ENCODE peak calls at places on chromosomes 2 and 18, in five cellular contexts. P, F, V, S and D are unnamed samples.

GRCh38 chr2:1538663-1539062 is 125.4 kb downstream of the TPO start:
- DNase-seq in S (peak), F (no peak), P (no peak), V (no peak), D (peak)

GRCh38 chr2:6679481-6679880 is 186.2 kb downstream of the CMPK2 start:
- DNase-seq in P (no peak), V (no peak), F (no peak), S (peak), D (no peak)

GRCh38 chr18:41372266-41372665 is 582.8 kb upstream of the PIK3C3 start:
- DNase-seq in S (no peak), P (no peak), F (no peak), V (no peak), D (no peak)

GRCh38 chr2:214103199-214104001 is 307.5 kb upstream of the VWC2L start:
- DNase-seq in S (no peak), F (no peak), V (no peak), P (no peak), D (no peak)

GRCh38 chr2:218659258-218659987 is at the start of the genes BCS1L and ZNF142:
- DNase-seq in F (peak), V (peak), S (peak), P (peak), D (peak)

GRCh38 chr2:168401771-168402170 is 54.3 kb upstream of the CERS6 start:
- DNase-seq in F (no peak), S (no peak), V (no peak), P (no peak), D (no peak)

GRCh38 chr2:221943078-221943810 is 355.6 kb downstream of the PAX3 start:
- DNase-seq in P (no peak), S (no peak), V (peak), F (peak), D (no peak)

GRCh38 chr18:35236964-35237363 is 3.9 kb upstream of the ZNF397 start:
- DNase-seq in V (no peak), S (no peak), F (no peak), P (no peak), D (no peak)

GRCh38 chr18:69400976-69401474 is 337 bp downstream of the DOK6 start:
- DNase-seq in S (peak), V (no peak), P (no peak), F (no peak), D (peak)

GRCh38 chr18:69400253-69400975 is at the start of gene DOK6:
- DNase-seq in S (peak), P (no peak), V (peak), F (no peak), D (peak)

GRCh38 chr18:69401475-69402218 is 959 bp downstream of the DOK6 start:
- DNase-seq in V (no peak), S (peak), F (no peak), P (no peak), D (peak)

GRCh38 chr18:69399253-69399652 is 1.4 kb upstream of the DOK6 start:
- DNase-seq in F (no peak), S (peak), P (no peak), V (no peak), D (no peak)

GRCh38 chr18:69402219-69402989 is 1.7 kb downstream of the DOK6 start:
- DNase-seq in S (peak), V (no peak), F (no peak), P (no peak), D (no peak)
- H3K4me3 ChIP-seq in S (peak), V (peak), F (peak), P (no peak), D (peak)

GRCh38 chr18:57353940-57354461 is 1.6 kb downstream of the ST8SIA3 start:
- DNase-seq in S (peak), P (no peak), F (no peak), V (no peak), D (peak)

GRCh38 chr18:57347784-57348183 is 4.6 kb upstream of the ST8SIA3 start:
- DNase-seq in P (no peak), S (no peak), F (no peak), V (no peak), D (no peak)

GRCh38 chr18:57352271-57352701 is at the start of gene ST8SIA3:
- DNase-seq in V (no peak), F (no peak), P (no peak), S (peak), D (peak)

GRCh38 chr18:57352761-57353136 is 392 bp downstream of the ST8SIA3 start:
- DNase-seq in V (no peak), S (peak), F (no peak), P (no peak), D (peak)

GRCh38 chr18:57353137-57353939 is 981 bp downstream of the ST8SIA3 start:
- DNase-seq in V (no peak), F (no peak), S (peak), P (no peak), D (peak)
- H3K4me3 ChIP-seq in V (no peak), F (no peak), S (peak), P (no peak), D (peak)

GRCh38 chr2:76080154-76080553 is 369.4 kb upstream of the GCFC2 start:
- DNase-seq in F (no peak), P (no peak), V (no peak), S (peak), D (peak)
- H3K4me3 ChIP-seq in F (no peak), P (no peak), V (no peak), S (no peak), D (no peak)

GRCh38 chr18:2954869-2955645 is 57.9 kb downstream of the LPIN2 start:
- DNase-seq in V (no peak), P (no peak), F (no peak), S (no peak), D (no peak)

GRCh38 chr18:2953935-2954641 is 58.9 kb downstream of the LPIN2 start:
- DNase-seq in V (no peak), P (no peak), S (no peak), F (no peak), D (no peak)

GRCh38 chr18:2955966-2956521 is 56.9 kb downstream of the LPIN2 start:
- DNase-seq in P (no peak), F (no peak), V (no peak), S (no peak), D (no peak)

GRCh38 chr18:2948038-2948437 is 64.9 kb downstream of the LPIN2 start:
- DNase-seq in V (no peak), S (peak), P (no peak), F (peak), D (no peak)

DNA sequence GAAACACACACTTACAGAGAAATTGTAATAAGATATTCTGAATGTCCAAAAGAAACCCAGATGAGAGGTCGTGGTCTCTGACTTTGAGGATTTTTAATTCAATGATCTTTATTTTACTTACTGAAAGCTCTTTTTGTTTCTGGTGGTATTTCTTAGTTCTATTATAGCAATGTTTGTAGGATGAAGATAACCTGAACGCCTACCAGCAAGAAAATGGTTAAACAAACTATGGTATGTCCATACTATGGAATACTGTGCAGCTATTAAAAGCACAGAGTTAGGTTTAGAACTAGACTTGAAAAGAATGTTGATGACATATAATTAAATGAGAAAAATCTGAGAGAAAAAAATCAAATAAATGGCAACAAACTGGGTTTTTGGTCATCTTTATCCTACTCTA is 60.3 kb downstream of the LPIN2 start:
- DNase-seq in F (no peak), V (no peak), S (no peak), P (no peak), D (no peak)
- H3K4me3 ChIP-seq in F (no peak), V (no peak), S (no peak), P (no peak), D (no peak)

GRCh38 chr2:29420484-29420883 is 305.3 kb downstream of the CLIP4 start:
- DNase-seq in V (no peak), F (no peak), P (no peak), S (no peak), D (no peak)

GRCh38 chr2:29420999-29421856 is 306.0 kb downstream of the CLIP4 start:
- DNase-seq in F (no peak), V (no peak), P (no peak), S (no peak), D (no peak)

GRCh38 chr2:29426354-29426753 is 311.1 kb downstream of the CLIP4 start:
- DNase-seq in S (no peak), P (no peak), V (no peak), F (no peak), D (no peak)

GRCh38 chr2:29425866-29426265 is 310.7 kb downstream of the CLIP4 start:
- DNase-seq in F (no peak), V (no peak), S (no peak), P (no peak), D (no peak)

DNA sequence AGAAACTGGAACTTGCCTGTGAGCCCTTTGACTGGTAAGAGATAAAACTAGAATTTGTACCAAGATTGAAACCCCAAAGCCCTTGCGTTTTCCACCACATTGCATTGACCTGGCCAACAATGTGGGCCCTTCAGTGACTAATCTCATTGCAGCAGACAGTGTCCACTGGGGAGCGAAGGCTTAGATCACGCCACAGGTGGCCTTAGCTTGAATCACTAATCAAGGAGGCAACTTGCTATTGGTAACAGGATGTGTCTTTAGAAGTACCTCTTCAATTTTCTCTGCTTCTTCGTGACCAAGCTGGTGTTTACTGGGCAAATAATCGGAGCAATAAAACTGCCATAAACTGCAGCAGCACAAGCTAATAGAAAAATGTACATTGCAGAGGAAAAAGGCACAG is 308.1 kb downstream of the CLIP4 start:
- DNase-seq in V (no peak), F (no peak), S (peak), P (no peak), D (no peak)
- H3K4me3 ChIP-seq in V (no peak), F (no peak), S (no peak), P (no peak), D (no peak)